ENCODE peak calls at places on chromosomes 11 and 22, in seven cellular contexts. Z is K562, G is HepG2, L is HCT116, N is GM12878, K is SK-N-SH, O is H1. D is an unnamed sample.

GRCh38 chr11:58503361-58503856 is 4.5 kb downstream of the OR5B21 start:
- DNase-seq in O (no peak), K (no peak), L (no peak), G (no peak), N (peak), Z (no peak), D (no peak)

GRCh38 chr22:39097098-39098020 is at the start of gene APOBEC3H:
- DNase-seq in O (no peak), L (peak), Z (peak), N (no peak), G (no peak), K (no peak), D (no peak)

GRCh38 chr22:26174280-26174679 is 5.0 kb downstream of the SEZ6L start:
- DNase-seq in G (peak), K (peak), L (no peak), N (no peak), O (peak), Z (no peak), D (peak)

GRCh38 chr22:17734197-17734596 is 40.1 kb downstream of the BID start:
- DNase-seq in Z (no peak), O (no peak), K (no peak), N (peak), L (no peak), G (no peak), D (no peak)

GRCh38 chr11:114180301-114181055 is 115.7 kb upstream of the NNMT start:
- DNase-seq in G (peak), L (no peak), O (no peak), K (peak), N (no peak), Z (no peak), D (peak)

GRCh38 chr22:43338766-43339345 is 4.3 kb downstream of the SCUBE1 start:
- DNase-seq in Z (no peak), N (no peak), L (no peak), O (no peak), G (no peak), K (no peak), D (no peak)

GRCh38 chr11:34988294-34989255 is 72.2 kb downstream of the PDHX start:
- DNase-seq in K (no peak), Z (no peak), O (no peak), G (no peak), L (no peak), N (no peak), D (no peak)

GRCh38 chr11:135069884-135070283 is 657.8 kb upstream of the B3GAT1 start:
- DNase-seq in Z (no peak), N (no peak), L (no peak), O (no peak), G (no peak), K (no peak), D (peak)

GRCh38 chr22:20976291-20976877 is 5.7 kb upstream of the LZTR1 start:
- DNase-seq in Z (no peak), G (no peak), N (no peak), O (no peak), L (no peak), K (no peak), D (no peak)

GRCh38 chr11:128666397-128666796 is 27.5 kb upstream of the FLI1 start:
- DNase-seq in Z (no peak), G (no peak), K (no peak), L (no peak), N (no peak), O (no peak), D (no peak)

GRCh38 chr11:3139481-3140290 is 25.4 kb downstream of the OSBPL5 start:
- DNase-seq in K (no peak), G (no peak), N (no peak), Z (no peak), L (no peak), O (no peak), D (no peak)

GRCh38 chr11:126547161-126547560 is 191.7 kb downstream of the ST3GAL4 start:
- DNase-seq in G (no peak), L (no peak), K (no peak), O (no peak), Z (no peak), N (no peak), D (no peak)

GRCh38 chr22:23888615-23889401 is 5.4 kb upstream of the MIF start:
- DNase-seq in O (no peak), N (no peak), K (peak), G (peak), Z (peak), L (no peak), D (peak)

GRCh38 chr11:12017243-12017678 is 8.8 kb upstream of the DKK3 start:
- DNase-seq in O (no peak), N (no peak), K (no peak), Z (no peak), L (no peak), G (no peak), D (no peak)

GRCh38 chr11:105935791-105936190 is 86.2 kb downstream of the MSANTD4 start:
- DNase-seq in Z (no peak), L (peak), G (no peak), N (no peak), K (no peak), O (no peak), D (no peak)

GRCh38 chr11:33868646-33869461 is 23.0 kb downstream of the LMO2 start:
- DNase-seq in O (peak), K (no peak), L (no peak), N (no peak), Z (peak), G (no peak), D (no peak)

GRCh38 chr11:66953431-66953833 is 4.8 kb downstream of the PC start:
- DNase-seq in L (no peak), O (no peak), K (no peak), N (no peak), Z (no peak), G (no peak), D (no peak)

GRCh38 chr22:40954095-40954494 is 2.9 kb downstream of the RBX1 start:
- DNase-seq in N (no peak), Z (no peak), G (no peak), O (no peak), L (no peak), K (no peak), D (no peak)

DNA sequence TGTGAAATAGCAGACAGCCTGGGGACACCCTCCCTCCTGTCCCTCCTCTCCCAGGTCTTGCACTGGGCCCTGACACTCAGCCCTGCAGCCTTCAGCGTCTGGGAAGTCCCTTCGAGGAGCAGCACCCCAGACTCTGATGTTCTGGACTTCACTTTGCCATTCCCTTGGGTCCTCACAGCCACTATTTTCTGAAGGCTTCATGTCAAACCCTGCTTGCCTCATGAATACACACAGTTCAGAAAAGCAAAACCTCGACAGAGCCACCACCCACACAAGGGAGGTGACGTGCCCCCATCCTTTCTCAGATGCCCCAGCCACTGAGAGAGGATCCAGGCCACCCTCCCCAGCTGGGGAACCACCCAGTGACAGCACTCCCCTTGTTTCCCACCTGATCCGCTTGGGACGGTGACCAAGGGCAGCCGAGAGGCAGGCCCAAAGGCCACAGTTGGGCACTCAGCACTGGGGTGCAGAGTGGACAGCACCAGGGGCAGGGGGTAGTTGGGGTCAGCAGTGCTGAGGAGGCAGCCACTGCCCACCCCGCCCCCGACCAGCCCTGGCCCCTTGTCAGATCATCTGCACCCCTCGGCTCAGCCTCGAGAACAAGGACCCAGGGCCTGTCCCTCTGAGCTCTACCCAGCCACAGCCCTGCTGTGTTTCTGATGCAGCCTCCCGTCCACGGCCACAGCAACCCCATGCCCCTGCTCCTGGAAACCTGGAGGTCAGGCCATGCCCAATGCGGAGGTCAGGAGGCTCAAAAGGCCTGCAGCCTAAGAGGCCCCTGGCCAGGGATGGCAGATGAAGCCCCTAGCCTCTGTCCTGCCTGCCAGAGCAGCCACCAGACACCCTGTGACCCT is 3.1 kb upstream of the TNNT3 start:
- DNase-seq in G (no peak), N (peak), O (no peak), K (no peak), Z (no peak), L (no peak), D (no peak)
- TF ChIP-seq JUND in G (no peak), N (no peak), O (no peak), K (no peak), Z (no peak), L (no peak), D (no peak)

DNA sequence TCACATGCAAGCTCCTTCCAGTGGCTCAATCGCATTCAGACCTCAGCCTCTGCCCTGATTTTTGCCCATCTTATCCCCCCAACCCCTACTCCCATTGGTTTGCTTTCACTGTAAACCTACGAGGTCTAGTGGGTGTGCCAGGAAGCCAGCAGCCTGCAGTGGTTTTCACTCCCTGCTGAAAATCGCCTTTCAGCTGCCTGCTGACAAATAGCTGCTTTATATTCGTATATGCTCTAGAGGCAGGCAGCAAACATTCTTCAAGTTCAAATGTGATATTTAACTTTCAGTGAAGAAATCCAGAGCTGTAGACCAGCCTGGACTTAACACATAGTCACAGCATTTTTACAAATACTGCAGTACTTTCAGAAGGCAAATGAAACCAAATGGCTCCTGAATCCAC is 92.8 kb upstream of the APOA1 start:
- DNase-seq in L (no peak), Z (no peak), O (no peak), G (peak), K (no peak), N (no peak), D (no peak)
- TF ChIP-seq JUND in L (no peak), Z (no peak), O (no peak), G (no peak), K (no peak), N (no peak), D (no peak)

GRCh38 chr22:46088541-46089311 is 61.6 kb upstream of the PPARA start:
- DNase-seq in G (no peak), O (no peak), Z (no peak), K (no peak), N (no peak), L (no peak), D (no peak)
- TF ChIP-seq JUND in G (no peak), O (no peak), Z (no peak), K (no peak), N (no peak), L (no peak), D (no peak)

DNA sequence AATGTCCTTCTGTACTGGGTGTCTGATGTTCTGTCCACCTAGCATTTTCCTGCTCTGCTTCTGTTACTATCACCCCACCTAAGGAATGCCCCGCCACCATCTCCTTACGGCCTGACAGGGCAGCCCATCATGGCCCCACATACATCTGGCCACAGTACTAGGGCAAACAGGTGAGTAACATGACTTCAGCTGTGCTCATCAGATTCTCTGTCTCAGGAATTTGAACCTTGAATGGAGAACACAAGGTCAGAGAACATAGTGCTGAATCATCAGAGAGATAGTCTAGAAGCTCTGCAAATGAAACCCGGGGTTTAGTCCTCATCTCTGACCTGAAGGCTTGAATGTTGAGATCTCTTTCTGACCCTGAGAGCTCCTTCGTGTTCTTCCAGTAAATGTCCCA is 32.4 kb downstream of the ZC3H12C start:
- DNase-seq in O (no peak), K (no peak), G (peak), L (no peak), Z (no peak), N (no peak), D (no peak)
- TF ChIP-seq JUND in O (no peak), K (no peak), G (no peak), L (no peak), Z (no peak), N (no peak), D (no peak)